ENCODE peak calls at places on chromosome 5, in six cellular contexts. J is pancreas, E is WERI-Rb-1, V is IMR-90, W is esophagus squamous epithelium, Q is neural progenitor cell. I is an unnamed sample.

GRCh38 chr5:95087819-95088317 is 197.0 kb downstream of the MCTP1 start:
- DNase-seq in J (no peak), E (no peak), V (no peak), W (no peak), Q (no peak), I (no peak)

GRCh38 chr5:90173299-90174030 is 236.1 kb downstream of the CETN3 start:
- DNase-seq in J (no peak), E (no peak), V (no peak), W (no peak), Q (no peak), I (no peak)

GRCh38 chr5:94196959-94197358 is 421.4 kb downstream of the KIAA0825 start:
- DNase-seq in J (no peak), E (no peak), V (no peak), W (no peak), Q (no peak), I (no peak)

GRCh38 chr5:142782976-142783539 is 12.9 kb downstream of the ARHGAP26 start:
- DNase-seq in J (no peak), E (no peak), V (no peak), W (no peak), Q (no peak), I (no peak)

GRCh38 chr5:76790632-76791290 is 28.1 kb upstream of the F2RL1 start:
- DNase-seq in J (no peak), E (peak; percentile 14), V (peak; percentile 100), W (no peak), Q (no peak), I (no peak)

GRCh38 chr5:124315746-124316415 is 430.6 kb downstream of the ZNF608 start:
- DNase-seq in J (no peak), E (no peak), V (peak; percentile 66), W (no peak), Q (no peak), I (no peak)

GRCh38 chr5:93425102-93425501 is 155.9 kb downstream of the NR2F1-AS1 start:
- DNase-seq in J (no peak), E (no peak), V (peak; percentile 21), W (no peak), Q (no peak), I (no peak)

GRCh38 chr5:82772281-82772680 is 304.9 kb downstream of the TMEM167A start:
- DNase-seq in J (no peak), E (no peak), V (no peak), W (no peak), Q (peak; percentile 41), I (no peak)

GRCh38 chr5:35938518-35939227 is at the start of gene CAPSL:
- DNase-seq in J (no peak), E (peak; percentile 19), V (peak; percentile 70), W (no peak), Q (peak; percentile 74), I (peak; percentile 67)

GRCh38 chr5:16916262-16916878 is 19.7 kb downstream of the MYO10 start:
- DNase-seq in J (no peak), E (no peak), V (peak; percentile 93), W (no peak), Q (no peak), I (no peak)

GRCh38 chr5:2375291-2375690 is 376.2 kb downstream of the IRX2 start:
- DNase-seq in J (no peak), E (no peak), V (no peak), W (no peak), Q (no peak), I (no peak)

GRCh38 chr5:140182075-140182709 is 7.2 kb downstream of the CYSTM1 start:
- DNase-seq in J (no peak), E (no peak), V (no peak), W (no peak), Q (no peak), I (peak; percentile 24)

GRCh38 chr5:68046445-68046844 is 169.1 kb upstream of the PIK3R1 start:
- DNase-seq in J (no peak), E (no peak), V (peak; percentile 98), W (no peak), Q (no peak), I (no peak)

GRCh38 chr5:34905564-34905963 is 9.7 kb downstream of the RAD1 start:
- DNase-seq in J (no peak), E (no peak), V (no peak), W (no peak), Q (no peak), I (no peak)

GRCh38 chr5:57686806-57687205 is 204.2 kb upstream of the ACTBL2 start:
- DNase-seq in J (no peak), E (no peak), V (no peak), W (no peak), Q (no peak), I (no peak)

GRCh38 chr5:32312194-32312681 is 501 bp downstream of the MTMR12 start:
- DNase-seq in J (peak; percentile 90), E (peak; percentile 60), V (peak; percentile 69), W (no peak), Q (peak; percentile 67), I (peak; percentile 62)

GRCh38 chr5:179762079-179762780 is 29.6 kb downstream of the MAML1 start:
- DNase-seq in J (no peak), E (no peak), V (no peak), W (no peak), Q (no peak), I (peak; percentile 14)

GRCh38 chr5:67066815-67067214 is 129.8 kb downstream of the CD180 start:
- DNase-seq in J (no peak), E (no peak), V (peak; percentile 39), W (no peak), Q (no peak), I (no peak)

GRCh38 chr5:6714221-6715041 is 1.2 kb downstream of the TENT4A start:
- DNase-seq in J (peak; percentile 72), E (no peak), V (no peak), W (no peak), Q (peak; percentile 70), I (no peak)

GRCh38 chr5:42912184-42912766 is 100.6 kb upstream of the SELENOP start:
- DNase-seq in J (no peak), E (no peak), V (peak; percentile 72), W (no peak), Q (peak; percentile 26), I (peak; percentile 27)

GRCh38 chr5:177497011-177497296 is 450 bp downstream of the PDLIM7 start:
- DNase-seq in J (no peak), E (no peak), V (no peak), W (no peak), Q (no peak), I (no peak)

GRCh38 chr5:149886060-149886459 is 58.5 kb downstream of the PDE6A start:
- DNase-seq in J (no peak), E (no peak), V (peak; percentile 21), W (no peak), Q (no peak), I (no peak)

GRCh38 chr5:6700074-6700685 is 13.1 kb upstream of the TENT4A start:
- DNase-seq in J (no peak), E (no peak), V (no peak), W (no peak), Q (no peak), I (peak; percentile 62)

GRCh38 chr5:66860199-66860975 is 264.2 kb downstream of the MAST4 start:
- DNase-seq in J (no peak), E (no peak), V (no peak), W (no peak), Q (peak; percentile 24), I (no peak)

GRCh38 chr5:51214736-51215135 is 168.5 kb upstream of the ISL1 start:
- DNase-seq in J (no peak), E (no peak), V (no peak), W (no peak), Q (no peak), I (no peak)

GRCh38 chr5:53777864-53778618 is 217.6 kb downstream of the NDUFS4 start:
- DNase-seq in J (no peak), E (no peak), V (no peak), W (no peak), Q (no peak), I (peak; percentile 22)

GRCh38 chr5:1515311-1515920 is 8.3 kb downstream of the LPCAT1 start:
- DNase-seq in J (peak; percentile 48), E (peak; percentile 10), V (no peak), W (no peak), Q (no peak), I (no peak)

GRCh38 chr5:125194901-125195300 is 448.5 kb upstream of the ZNF608 start:
- DNase-seq in J (no peak), E (no peak), V (no peak), W (no peak), Q (peak; percentile 27), I (no peak)

GRCh38 chr5:112643339-112643971 is 94.2 kb upstream of the APC start:
- DNase-seq in J (no peak), E (no peak), V (no peak), W (no peak), Q (no peak), I (no peak)

GRCh38 chr5:63563008-63563917 is 399.0 kb downstream of the HTR1A start:
- DNase-seq in J (no peak), E (no peak), V (no peak), W (no peak), Q (no peak), I (no peak)

GRCh38 chr5:133985540-133986180 is 17.2 kb upstream of the C5orf15 start:
- DNase-seq in J (no peak), E (no peak), V (no peak), W (no peak), Q (no peak), I (no peak)
- H3K27ac ChIP-seq in J (no peak overlapping the region), E (no peak overlapping the region), V (no peak overlapping the region), W (no peak overlapping the region), Q (no peak overlapping the region), I (no peak overlapping the region)

GRCh38 chr5:38036765-38037164 is 196.9 kb upstream of the GDNF start:
- DNase-seq in J (no peak), E (no peak), V (no peak), W (no peak), Q (no peak), I (no peak)
- H3K27ac ChIP-seq in J (no peak overlapping the region), E (no peak overlapping the region), V (no peak overlapping the region), W (no peak overlapping the region), Q (no peak overlapping the region), I (no peak overlapping the region)

GRCh38 chr5:157558089-157558595 is 17.4 kb downstream of the ADAM19 start:
- DNase-seq in J (no peak), E (no peak), V (peak; percentile 86), W (no peak), Q (no peak), I (no peak)
- H3K27ac ChIP-seq in J (no peak overlapping the region), E (no peak overlapping the region), V (peak overlapping the region; percentile 80), W (peak overlapping the region; percentile 72), Q (no peak overlapping the region), I (no peak overlapping the region)

GRCh38 chr5:74589204-74590056 is 51.1 kb downstream of the ENC1 start:
- DNase-seq in J (no peak), E (no peak), V (no peak), W (no peak), Q (no peak), I (no peak)
- H3K27ac ChIP-seq in J (no peak overlapping the region), E (no peak overlapping the region), V (no peak overlapping the region), W (no peak overlapping the region), Q (no peak overlapping the region), I (no peak overlapping the region)